ENCODE peak calls at places on chromosomes 4 and X, in six cellular contexts. V, W, A, N, K and E are unnamed samples.

GRCh38 chrX:1027133-1027532 is 185.3 kb downstream of the CRLF2 start:
- DNase-seq in N (no peak), V (no peak), W (no peak), A (no peak), K (no peak), E (no peak)

GRCh38 chr4:32133141-32133540 is 1413.0 kb downstream of the PCDH7 start:
- DNase-seq in K (no peak), N (no peak), V (no peak), W (no peak), A (no peak), E (no peak)

GRCh38 chrX:314049-314448 is 4.5 kb downstream of the GTPBP6 start:
- DNase-seq in N (peak), W (no peak), A (no peak), K (no peak), V (no peak), E (no peak)

GRCh38 chr4:8709729-8710360 is 117.3 kb downstream of the CPZ start:
- DNase-seq in V (peak), W (no peak), A (peak), K (no peak), N (no peak), E (no peak)

GRCh38 chr4:53963786-53964185 is 100.6 kb downstream of the CHIC2 start:
- DNase-seq in A (no peak), W (no peak), K (no peak), V (no peak), N (no peak), E (no peak)

GRCh38 chr4:109215511-109215910 is 86.9 kb downstream of the COL25A1 start:
- DNase-seq in V (no peak), N (no peak), W (no peak), K (no peak), A (no peak), E (no peak)

GRCh38 chrX:116198810-116199209 is 28.3 kb downstream of the AGTR2 start:
- DNase-seq in N (no peak), K (no peak), V (no peak), W (no peak), A (no peak), E (no peak)

GRCh38 chr4:177740563-177740962 is 298.3 kb upstream of the AGA start:
- DNase-seq in K (no peak), V (no peak), A (no peak), N (no peak), W (no peak), E (no peak)

GRCh38 chr4:113604955-113605354 is 156.6 kb downstream of the CAMK2D start:
- DNase-seq in V (no peak), W (no peak), N (no peak), K (no peak), A (no peak), E (no peak)

GRCh38 chrX:148601034-148601433 is 100.6 kb downstream of the AFF2 start:
- DNase-seq in W (no peak), K (no peak), A (no peak), N (no peak), V (no peak), E (no peak)

GRCh38 chr4:3237711-3238560 is 11.0 kb upstream of the MSANTD1 start:
- DNase-seq in V (no peak), N (no peak), W (no peak), K (no peak), A (no peak), E (no peak)

GRCh38 chrX:56563231-56564116 is at the start of gene UBQLN2:
- DNase-seq in N (peak), A (peak), W (peak), V (peak), K (peak), E (peak)

GRCh38 chr4:9825049-9825448 is 43.6 kb downstream of the DRD5 start:
- DNase-seq in V (no peak), K (no peak), W (no peak), A (no peak), N (no peak), E (no peak)

GRCh38 chr4:184273166-184274147 is 55.8 kb upstream of the ENPP6 start:
- DNase-seq in W (no peak), K (no peak), N (no peak), V (no peak), A (peak), E (no peak)

GRCh38 chr4:186651624-186652023 is 72.0 kb downstream of the FAT1 start:
- DNase-seq in W (peak), K (no peak), V (no peak), A (peak), N (peak), E (no peak)

GRCh38 chrX:44228621-44229020 is 114.9 kb downstream of the EFHC2 start:
- DNase-seq in N (no peak), K (no peak), V (no peak), W (no peak), A (no peak), E (no peak)

GRCh38 chrX:137051978-137052640 is 18.3 kb upstream of the GPR101 start:
- DNase-seq in N (peak), V (peak), W (peak), A (peak), K (peak), E (peak)

GRCh38 chrX:19593684-19594083 is 78.4 kb upstream of the MAP3K15 start:
- DNase-seq in V (no peak), W (peak), A (no peak), K (no peak), N (no peak), E (no peak)

GRCh38 chr4:63937961-63938360 is 471.3 kb downstream of the TECRL start:
- DNase-seq in N (peak), K (no peak), A (no peak), V (peak), W (peak), E (no peak)

GRCh38 chr4:15186149-15186548 is 183.9 kb downstream of the CPEB2 start:
- DNase-seq in A (no peak), K (no peak), V (no peak), N (no peak), W (no peak), E (peak)

GRCh38 chr4:124282301-124282898 is 430.1 kb downstream of the ANKRD50 start:
- DNase-seq in K (no peak), A (no peak), V (no peak), N (no peak), W (no peak), E (no peak)

GRCh38 chr4:186688150-186688943 is 35.3 kb downstream of the FAT1 start:
- DNase-seq in V (no peak), W (no peak), K (no peak), A (no peak), N (no peak), E (no peak)

GRCh38 chrX:101462892-101463291 is 22.4 kb upstream of the ARMCX4 start:
- DNase-seq in V (no peak), N (no peak), A (no peak), W (peak), K (no peak), E (peak)

GRCh38 chrX:154013614-154014360 is 5.9 kb downstream of the IRAK1 start:
- DNase-seq in K (peak), W (no peak), N (no peak), V (no peak), A (no peak), E (no peak)

GRCh38 chr4:94349193-94349592 is 6.6 kb upstream of the HPGDS start:
- DNase-seq in K (no peak), N (no peak), V (no peak), A (no peak), W (no peak), E (no peak)

GRCh38 chr4:4667643-4668081 is 125.8 kb upstream of the STX18 start:
- DNase-seq in K (no peak), W (no peak), N (no peak), V (no peak), A (no peak), E (no peak)

GRCh38 chr4:4668355-4669210 is 126.7 kb upstream of the STX18 start:
- DNase-seq in V (no peak), K (no peak), A (no peak), W (no peak), N (no peak), E (no peak)

GRCh38 chr4:4664234-4664633 is 122.4 kb upstream of the STX18 start:
- DNase-seq in K (no peak), A (no peak), N (no peak), V (no peak), W (no peak), E (no peak)

GRCh38 chr4:4666187-4666586 is 124.3 kb upstream of the STX18 start:
- DNase-seq in V (no peak), K (no peak), N (no peak), A (no peak), W (no peak), E (no peak)

DNA sequence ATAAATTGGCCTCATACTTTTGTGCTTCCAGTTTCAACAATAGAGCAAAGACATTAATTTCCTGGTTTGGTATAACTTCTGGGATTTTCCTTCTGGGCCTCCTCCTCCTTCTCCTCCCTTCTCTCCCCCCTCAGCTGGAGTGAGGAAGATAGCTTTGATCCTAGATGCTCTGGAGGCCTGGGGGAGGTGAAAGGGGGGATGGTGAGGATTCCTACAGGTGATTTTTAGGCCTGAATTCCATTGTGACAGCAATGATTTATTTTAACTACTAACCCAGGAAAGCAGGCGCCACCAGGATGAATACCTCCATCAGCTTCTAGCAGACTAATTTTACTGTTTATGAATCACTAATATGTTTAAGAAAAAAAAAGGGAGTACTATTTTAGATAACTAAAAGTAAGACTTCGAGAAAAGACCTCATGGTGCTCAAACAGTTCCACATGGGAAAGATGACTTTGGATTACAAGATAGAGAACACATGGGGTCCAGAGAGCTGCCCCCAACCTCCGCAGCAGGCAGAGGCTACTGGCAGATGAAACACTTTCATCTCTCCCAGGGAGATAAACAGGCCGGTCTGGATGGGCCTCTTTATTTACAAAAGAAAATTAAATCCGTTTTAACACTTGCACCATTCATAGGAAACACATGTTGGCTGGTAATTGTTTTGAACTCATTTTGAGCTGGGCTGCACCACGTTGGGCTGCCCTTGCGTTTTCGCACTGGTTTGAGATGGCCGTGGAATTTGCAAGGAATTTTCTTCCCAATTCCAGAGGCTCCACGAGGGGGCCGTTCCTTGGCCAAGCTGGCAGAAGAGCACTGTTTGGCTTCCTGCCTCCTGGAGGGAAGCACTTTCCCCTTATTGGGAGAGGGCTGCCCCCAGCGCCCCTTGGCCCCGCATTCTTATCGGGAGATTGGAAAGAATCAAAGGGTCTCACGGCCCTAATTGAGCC is 125.1 kb upstream of the STX18 start:
- DNase-seq in N (no peak), W (no peak), K (no peak), A (no peak), V (no peak), E (no peak)
- TF ChIP-seq CTCF in N (no peak), W (no peak), K (no peak), A (no peak), V (no peak), E (no peak)

DNA sequence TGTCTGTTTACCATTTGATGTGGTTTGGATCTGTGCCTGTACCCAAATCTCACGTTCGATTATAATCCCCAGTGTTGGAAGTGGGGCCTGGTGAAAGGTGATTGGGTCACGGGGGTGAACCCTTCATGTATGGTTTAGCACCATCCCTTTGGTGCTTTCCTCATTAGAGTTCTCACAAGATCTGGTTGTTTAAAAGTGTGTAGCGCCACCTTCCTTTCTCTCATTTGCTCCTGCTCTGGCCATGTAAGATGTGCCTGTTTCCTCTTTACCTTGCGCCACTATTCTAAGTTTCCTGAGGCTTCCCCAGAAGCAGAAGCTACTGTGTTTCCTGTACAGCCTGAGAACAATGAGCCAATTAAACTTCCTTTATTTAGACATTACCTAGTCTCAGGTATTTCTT is 610.7 kb upstream of the ADGRL3 start:
- DNase-seq in N (no peak), A (no peak), K (no peak), W (no peak), V (no peak), E (no peak)
- TF ChIP-seq CTCF in N (no peak), A (no peak), K (no peak), W (no peak), V (no peak), E (no peak)

DNA sequence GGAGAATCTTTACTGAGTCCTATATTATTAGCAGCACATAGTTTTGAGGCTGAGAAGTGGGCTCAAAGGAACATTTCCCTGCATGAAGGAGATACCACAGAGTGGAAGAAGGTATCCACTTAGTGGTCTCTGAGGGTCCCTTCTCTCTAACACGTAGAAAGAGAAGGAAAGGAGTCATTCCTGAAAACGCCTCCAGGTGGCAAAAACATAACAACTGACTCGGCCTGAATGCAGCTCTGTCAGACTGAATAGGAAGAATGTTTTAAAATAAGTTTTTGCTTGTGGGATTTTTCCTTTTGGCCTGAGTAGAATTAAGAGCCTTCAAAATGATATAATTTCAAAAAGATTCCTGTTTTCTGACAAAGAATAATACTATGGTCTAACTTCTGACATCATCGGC is 23.3 kb downstream of the RPGR start:
- DNase-seq in V (no peak), K (no peak), A (no peak), N (no peak), W (no peak), E (no peak)
- TF ChIP-seq CTCF in V (no peak), K (no peak), A (no peak), N (no peak), W (no peak), E (no peak)

GRCh38 chr4:68076194-68076593 is 53.5 kb downstream of the TMPRSS11F start:
- DNase-seq in K (no peak), V (no peak), N (no peak), A (no peak), W (no peak), E (no peak)
- TF ChIP-seq CTCF in K (no peak), V (no peak), N (no peak), A (no peak), W (no peak), E (no peak)

GRCh38 chr4:107037188-107037587 is 1.1 kb upstream of the DKK2 start:
- DNase-seq in V (no peak), K (no peak), N (no peak), W (peak), A (no peak), E (no peak)
- TF ChIP-seq CTCF in V (no peak), K (no peak), N (no peak), W (no peak), A (no peak), E (no peak)

GRCh38 chr4:6892190-6892908 is 17.3 kb upstream of the TBC1D14 start:
- DNase-seq in V (peak), A (peak), W (peak), K (peak), N (peak), E (no peak)
- TF ChIP-seq CTCF in V (no peak), A (peak), W (no peak), K (no peak), N (no peak), E (no peak)